ENCODE peak calls at places on chromosomes 4 and X, in six cellular contexts. O is progenitor cell of endocrine pancreas, P is iPS-NIHi11, K is NCI-H2171 treated with DMSO at 0.1 percent for 48 hours, V is NAMALWA, C is H7. T is an unnamed sample.

GRCh38 chr4:139243448-139244365 is 36.3 kb downstream of the MGARP start:
- DNase-seq in V (no peak), O (no peak), P (no peak), C (no peak), K (peak), T (no peak)

GRCh38 chr4:82739292-82740190 is 59.1 kb downstream of the SCD5 start:
- DNase-seq in P (peak), O (peak), V (peak), K (no peak), C (peak), T (no peak)

GRCh38 chr4:40544216-40544615 is 85.4 kb downstream of the RBM47 start:
- DNase-seq in V (no peak), P (no peak), C (no peak), K (no peak), O (no peak), T (no peak)

GRCh38 chrX:10350991-10351390 is 194.2 kb downstream of the CLCN4 start:
- DNase-seq in V (no peak), C (no peak), P (no peak), O (no peak), K (no peak), T (no peak)

GRCh38 chrX:149497626-149498025 is 7.5 kb downstream of the IDS start:
- DNase-seq in V (no peak), K (no peak), O (no peak), C (no peak), P (no peak), T (no peak)

GRCh38 chrX:10111364-10112148 is 45.2 kb upstream of the CLCN4 start:
- DNase-seq in C (no peak), K (no peak), V (peak), P (no peak), O (no peak), T (no peak)

GRCh38 chr4:184330008-184330400 is 112.3 kb upstream of the ENPP6 start:
- DNase-seq in K (no peak), C (no peak), P (no peak), O (no peak), V (no peak), T (no peak)

GRCh38 chr4:61619528-61619927 is 419.4 kb downstream of the ADGRL3 start:
- DNase-seq in O (no peak), K (no peak), V (peak), C (peak), P (peak), T (no peak)

GRCh38 chr4:52173470-52174055 is 122.5 kb downstream of the SPATA18 start:
- DNase-seq in O (no peak), P (no peak), K (no peak), V (no peak), C (no peak), T (no peak)

GRCh38 chr4:123158576-123158975 is 236.2 kb upstream of the NUDT6 start:
- DNase-seq in P (no peak), C (no peak), V (no peak), K (no peak), O (no peak), T (no peak)

GRCh38 chr4:152100378-152101201 is 339.8 kb upstream of the GATB start:
- DNase-seq in C (no peak), P (no peak), V (peak), K (no peak), O (no peak), T (no peak)

GRCh38 chr4:32697281-32697814 is 1977.2 kb downstream of the PCDH7 start:
- DNase-seq in O (no peak), V (peak), P (no peak), C (no peak), K (no peak), T (no peak)

GRCh38 chrX:120791013-120791643 is 84.5 kb downstream of the CT47B1 start:
- DNase-seq in C (no peak), P (no peak), O (no peak), V (no peak), K (no peak), T (no peak)

GRCh38 chr4:80058740-80059139 is 14.3 kb downstream of the ANTXR2 start:
- DNase-seq in O (no peak), C (no peak), P (no peak), V (peak), K (no peak), T (no peak)

GRCh38 chrX:137792214-137792613 is 226.3 kb downstream of the ZIC3 start:
- DNase-seq in K (no peak), P (no peak), V (no peak), O (no peak), C (no peak), T (no peak)

GRCh38 chr4:138910914-138911336 is 104.7 kb upstream of the NOCT start:
- DNase-seq in P (peak), K (peak), O (peak), V (no peak), C (peak), T (peak)

GRCh38 chr4:158157412-158157811 is 15.4 kb downstream of the GASK1B start:
- DNase-seq in C (no peak), K (no peak), V (no peak), O (no peak), P (no peak), T (no peak)

GRCh38 chr4:40209401-40209800 is 12.6 kb downstream of the RHOH start:
- DNase-seq in K (no peak), V (no peak), P (no peak), C (no peak), O (no peak), T (no peak)

GRCh38 chrX:154018518-154019060 is 1.1 kb downstream of the IRAK1 start:
- DNase-seq in K (no peak), C (peak), P (no peak), V (no peak), O (no peak), T (no peak)

GRCh38 chr4:47686294-47686872 is 151.5 kb downstream of the CORIN start:
- DNase-seq in C (peak), O (peak), K (no peak), P (peak), V (peak), T (no peak)

GRCh38 chr4:181911420-181911819 is 331.8 kb upstream of the TENM3 start:
- DNase-seq in K (no peak), P (no peak), V (no peak), C (no peak), O (no peak), T (no peak)

GRCh38 chrX:431032-431431 is 44.3 kb upstream of the PPP2R3B start:
- DNase-seq in V (no peak), C (peak), O (no peak), K (no peak), P (no peak), T (no peak)

GRCh38 chr4:173025131-173025530 is 143.5 kb upstream of the GALNT7 start:
- DNase-seq in P (peak), V (peak), C (peak), K (peak), O (peak), T (peak)

GRCh38 chrX:9906919-9907318 is 60.2 kb upstream of the CLDN34 start:
- DNase-seq in P (peak), O (no peak), V (no peak), K (no peak), C (peak), T (no peak)

GRCh38 chr4:139552506-139552905 is 3.5 kb downstream of the SETD7 start:
- DNase-seq in K (no peak), V (no peak), O (no peak), C (no peak), P (no peak), T (no peak)

GRCh38 chrX:140664939-140665338 is 44.6 kb upstream of the LINC00632 start:
- DNase-seq in V (peak), P (no peak), C (no peak), O (no peak), K (peak), T (no peak)

GRCh38 chr4:137226900-137227299 is 305.4 kb downstream of the PCDH18 start:
- DNase-seq in O (no peak), C (no peak), V (peak), P (no peak), K (peak), T (no peak)

GRCh38 chrX:30065226-30065625 is 150.1 kb upstream of the MAGEB2 start:
- DNase-seq in O (no peak), P (no peak), K (no peak), C (no peak), V (no peak), T (no peak)

GRCh38 chr4:94680131-94680862 is 77.5 kb upstream of the BMPR1B start:
- DNase-seq in P (no peak), C (no peak), K (no peak), O (no peak), V (no peak), T (no peak)

GRCh38 chr4:18128241-18128640 is 106.7 kb upstream of the LCORL start:
- DNase-seq in P (no peak), O (no peak), V (no peak), C (no peak), K (no peak), T (no peak)

GRCh38 chr4:11720292-11720691 is 291.6 kb upstream of the HS3ST1 start:
- DNase-seq in C (peak), P (peak), V (peak), K (peak), O (no peak), T (no peak)

GRCh38 chr4:144627663-144628076 is 18.3 kb upstream of the HHIP start:
- DNase-seq in K (no peak), V (no peak), C (no peak), O (no peak), P (no peak), T (no peak)

GRCh38 chrX:80812176-80812575 is 2.5 kb upstream of the BRWD3 start:
- DNase-seq in C (peak), K (no peak), O (no peak), V (peak), P (peak), T (peak)

T was measured in NCI-H2107.